ENCODE peak calls at places on chromosomes 1 and 21, in nine cellular contexts. A is OCI-LY7; L is neural progenitor cell; I is activated effector memory CD4-positive, alpha-beta T cell treated with anti-CD3 and anti-CD28 coated beads, Interleukin-2, amount 50 U/mL, for 16 hours; C is HL-60; J is stimulated activated CD4-positive, alpha-beta T cell treated with anti-CD3 and anti-CD28 coated beads, Interleukin-15, amount 100 ng/mL, for 1 hour; T is AG08395; Q is adrenal gland; F is foreskin fibroblast. W is an unnamed sample.

GRCh38 chr1:13512472-13512871 is 1.3 kb downstream of the LRRC38 start:
- DNase-seq in L (peak; percentile 55), T (no peak), F (no peak), A (no peak), I (no peak), J (no peak), C (no peak), Q (no peak), W (no peak)

GRCh38 chr1:27931184-27931583 is 3.6 kb upstream of the SMPDL3B start:
- DNase-seq in I (no peak), L (no peak), Q (no peak), T (no peak), J (no peak), C (no peak), A (no peak), F (no peak), W (no peak)

GRCh38 chr1:33097137-33097611 is 16.2 kb downstream of the AZIN2 start:
- DNase-seq in J (no peak), L (no peak), F (peak; percentile 49), I (no peak), T (no peak), A (no peak), Q (no peak), C (no peak), W (no peak)

GRCh38 chr1:44636711-44637589 is 37.3 kb downstream of the TMEM53 start:
- DNase-seq in I (no peak), T (peak; percentile 31), L (no peak), A (no peak), C (no peak), F (peak; percentile 73), J (no peak), Q (no peak), W (no peak)

GRCh38 chr1:34746785-34747637 is 7.8 kb upstream of the GJB5 start:
- DNase-seq in T (no peak), Q (no peak), F (no peak), A (no peak), J (no peak), C (no peak), L (no peak), I (peak; percentile 21), W (no peak)

GRCh38 chr21:36881223-36881622 is 85.2 kb downstream of the HLCS start:
- DNase-seq in C (no peak), T (no peak), I (no peak), L (no peak), A (no peak), Q (no peak), J (no peak), F (no peak), W (no peak)

GRCh38 chr1:4105300-4105880 is 205.3 kb upstream of the C1orf174 start:
- DNase-seq in J (no peak), A (no peak), T (no peak), F (no peak), C (no peak), Q (no peak), L (no peak), I (peak; percentile 36), W (no peak)

GRCh38 chr21:24272527-24272938 is 1334.7 kb downstream of the MRPL39 start:
- DNase-seq in C (no peak), A (no peak), I (no peak), F (no peak), L (no peak), J (no peak), Q (no peak), T (no peak), W (no peak)

GRCh38 chr1:206770531-206771352 is at the start of gene IL19:
- DNase-seq in T (peak; percentile 19), Q (no peak), A (no peak), C (no peak), J (no peak), L (no peak), I (peak; percentile 70), F (no peak), W (no peak)

GRCh38 chr1:72000809-72001208 is 281.5 kb downstream of the NEGR1 start:
- DNase-seq in J (no peak), C (no peak), I (no peak), A (no peak), T (no peak), Q (no peak), L (peak; percentile 19), F (no peak), W (no peak)

GRCh38 chr21:32795802-32796489 is 24.4 kb upstream of the PAXBP1 start:
- DNase-seq in L (no peak), A (no peak), C (no peak), F (no peak), T (no peak), Q (no peak), I (no peak), J (no peak), W (no peak)

GRCh38 chr21:36854391-36854790 is 112.1 kb downstream of the HLCS start:
- DNase-seq in Q (peak; percentile 27), T (peak; percentile 31), C (peak; percentile 3), F (peak; percentile 40), L (peak; percentile 84), I (no peak), A (peak; percentile 63), J (no peak), W (no peak)

GRCh38 chr1:40620586-40620985 is 44.9 kb downstream of the RIMS3 start:
- DNase-seq in Q (no peak), F (no peak), C (no peak), T (no peak), J (no peak), I (no peak), L (no peak), A (no peak), W (no peak)

GRCh38 chr1:248183996-248184395 is 9.4 kb downstream of the OR2M2 start:
- DNase-seq in L (no peak), Q (no peak), T (no peak), F (no peak), C (no peak), J (no peak), A (no peak), I (no peak), W (no peak)

GRCh38 chr21:28734522-28735175 is 258.0 kb downstream of the LTN1 start:
- DNase-seq in Q (no peak), I (no peak), A (no peak), C (no peak), T (no peak), F (no peak), L (no peak), J (no peak), W (no peak)

GRCh38 chr1:51520700-51521248 is 1.7 kb upstream of the EPS15 start:
- DNase-seq in A (no peak), J (no peak), T (no peak), I (no peak), L (no peak), Q (no peak), C (no peak), F (no peak), W (no peak)

GRCh38 chr1:51534447-51534846 is 15.4 kb upstream of the EPS15 start:
- DNase-seq in I (no peak), L (peak; percentile 40), J (no peak), A (no peak), Q (no peak), C (no peak), F (no peak), T (no peak), W (no peak)

GRCh38 chr21:35136586-35137254 is 87.6 kb upstream of the RUNX1 start:
- DNase-seq in C (no peak), A (no peak), T (peak; percentile 69), F (peak; percentile 72), I (no peak), Q (no peak), L (no peak), J (no peak), W (no peak)

GRCh38 chr1:54542962-54543539 is 5.0 kb upstream of the ACOT11 start:
- DNase-seq in F (peak; percentile 65), C (peak; percentile 96), L (no peak), T (no peak), I (no peak), J (no peak), A (no peak), Q (no peak), W (no peak)

GRCh38 chr1:30756545-30757195 is 904 bp downstream of the LAPTM5 start:
- DNase-seq in Q (peak; percentile 45), L (no peak), T (peak; percentile 93), A (peak; percentile 80), C (peak; percentile 98), J (peak; percentile 48), I (peak; percentile 87), F (peak; percentile 90), W (no peak)

W was measured in mesothelial cell of epicardium.